ENCODE peak calls at places on chromosomes 1 and 21, in eight cellular contexts. T is AG08395; Z is fibroblast of pulmonary artery; I is A549; V is stimulated activated CD8-positive, alpha-beta memory T cell treated with anti-CD3 and anti-CD28 coated beads, Interleukin-4, amount 100 ng/mL, for 24 hours; X is fibroblast of lung; N is HFF-Myc; G is GM12892. B is an unnamed sample.

GRCh38 chr1:218646288-218646687 is 301.2 kb downstream of the TGFB2 start:
- DNase-seq in T (no peak), Z (no peak), I (no peak), V (no peak), X (no peak), N (no peak), G (no peak), B (no peak)

GRCh38 chr1:226365831-226366231 is 42.1 kb downstream of the PARP1 start:
- DNase-seq in T (no peak), Z (peak), I (no peak), V (no peak), X (peak), N (no peak), G (no peak), B (no peak)

GRCh38 chr1:154990276-154990675 is 3.1 kb upstream of the LENEP start:
- DNase-seq in T (no peak), Z (no peak), I (no peak), V (no peak), X (no peak), N (no peak), G (no peak), B (no peak)

GRCh38 chr1:186155594-186155993 is 219.5 kb downstream of the TPR start:
- DNase-seq in T (peak), Z (peak), I (peak), V (no peak), X (peak), N (peak), G (no peak), B (no peak)

GRCh38 chr1:63537940-63538339 is 14.6 kb downstream of the EFCAB7 start:
- DNase-seq in T (peak), Z (peak), I (no peak), V (no peak), X (peak), N (no peak), G (no peak), B (peak)

GRCh38 chr1:204072951-204073836 is at the start of gene SOX13:
- DNase-seq in T (peak), Z (peak), I (peak), V (no peak), X (peak), N (no peak), G (no peak), B (no peak)

GRCh38 chr1:156959414-156959813 is 39.0 kb downstream of the LRRC71 start:
- DNase-seq in T (no peak), Z (no peak), I (no peak), V (no peak), X (peak), N (peak), G (no peak), B (no peak)

GRCh38 chr1:904271-904950 is 19.3 kb upstream of the SAMD11 start:
- DNase-seq in T (peak), Z (peak), I (no peak), V (peak), X (peak), N (peak), G (peak), B (no peak)

GRCh38 chr1:58089898-58090535 is 456.5 kb downstream of the OMA1 start:
- DNase-seq in T (no peak), Z (no peak), I (no peak), V (no peak), X (no peak), N (no peak), G (no peak), B (no peak)

GRCh38 chr1:23103001-23103879 is 65.4 kb downstream of the LUZP1 start:
- DNase-seq in T (no peak), Z (peak), I (no peak), V (no peak), X (no peak), N (no peak), G (no peak), B (no peak)

GRCh38 chr1:38028671-38029070 is 16.1 kb downstream of the UTP11 start:
- DNase-seq in T (no peak), Z (no peak), I (no peak), V (no peak), X (no peak), N (no peak), G (no peak), B (no peak)

GRCh38 chr1:12157366-12158231 is 9.2 kb upstream of the TNFRSF1B start:
- DNase-seq in T (no peak), Z (no peak), I (no peak), V (no peak), X (no peak), N (no peak), G (no peak), B (no peak)

GRCh38 chr1:45566722-45567121 is 16.1 kb downstream of the AKR1A1 start:
- DNase-seq in T (no peak), Z (peak), I (no peak), V (no peak), X (peak), N (no peak), G (no peak), B (no peak)

GRCh38 chr1:176243746-176244145 is 36.7 kb upstream of the COP1 start:
- DNase-seq in T (peak), Z (peak), I (no peak), V (no peak), X (peak), N (no peak), G (no peak), B (no peak)

GRCh38 chr21:46002841-46003574 is 21.4 kb downstream of the COL6A1 start:
- DNase-seq in T (no peak), Z (no peak), I (no peak), V (no peak), X (no peak), N (no peak), G (no peak), B (no peak)

GRCh38 chr1:41566969-41567368 is 82.5 kb upstream of the EDN2 start:
- DNase-seq in T (no peak), Z (no peak), I (no peak), V (no peak), X (no peak), N (no peak), G (no peak), B (no peak)

GRCh38 chr1:198156111-198156744 is 570 bp upstream of the NEK7 start:
- DNase-seq in T (peak), Z (peak), I (peak), V (peak), X (peak), N (no peak), G (no peak), B (no peak)

GRCh38 chr1:2523191-2523890 is 3.1 kb downstream of the PANK4 start:
- DNase-seq in T (no peak), Z (no peak), I (no peak), V (no peak), X (no peak), N (no peak), G (no peak), B (no peak)

GRCh38 chr1:197178998-197179397 is 32.5 kb upstream of the ASPM start:
- DNase-seq in T (peak), Z (peak), I (no peak), V (no peak), X (peak), N (no peak), G (no peak), B (no peak)

GRCh38 chr1:230280906-230281413 is 145.2 kb downstream of the PGBD5 start:
- DNase-seq in T (no peak), Z (no peak), I (no peak), V (no peak), X (no peak), N (no peak), G (no peak), B (no peak)

GRCh38 chr21:45078371-45078770 is 4.0 kb downstream of the ADARB1 start:
- DNase-seq in T (no peak), Z (no peak), I (no peak), V (no peak), X (no peak), N (no peak), G (no peak), B (no peak)

GRCh38 chr21:37365657-37366487 is 701 bp upstream of the DYRK1A start:
- DNase-seq in T (peak), Z (peak), I (peak), V (peak), X (peak), N (no peak), G (no peak), B (no peak)

GRCh38 chr1:78092686-78093085 is 46.9 kb downstream of the GIPC2 start:
- DNase-seq in T (peak), Z (no peak), I (peak), V (no peak), X (no peak), N (no peak), G (no peak), B (no peak)

B was measured in SK-N-MC.